ENCODE peak calls at places on chromosome 21, in eight cellular contexts. W is AG09309, K is foreskin fibroblast, H is tibial nerve, E is HL-60, X is A549, B is upper lobe of right lung, Q is epithelial cell of esophagus. A is an unnamed sample.

GRCh38 chr21:28427356-28428022 is 565.2 kb downstream of the LTN1 start:
- DNase-seq in Q (peak; percentile 9), K (peak; percentile 39), E (no peak), W (no peak), B (no peak), H (no peak), X (no peak), A (no peak)

GRCh38 chr21:42837421-42838211 is 41.7 kb downstream of the WDR4 start:
- DNase-seq in W (no peak), B (peak; percentile 60), H (no peak), E (no peak), X (no peak), K (no peak), Q (no peak), A (no peak)

GRCh38 chr21:43365611-43366426 is 61.1 kb downstream of the SIK1 start:
- DNase-seq in K (no peak), W (no peak), Q (no peak), X (no peak), B (no peak), H (no peak), E (no peak), A (no peak)

GRCh38 chr21:32562426-32562825 is 22.9 kb downstream of the TCP10L start:
- DNase-seq in E (no peak), X (no peak), Q (peak; percentile 67), B (no peak), H (no peak), K (peak; percentile 92), W (peak; percentile 72), A (peak; percentile 39)

GRCh38 chr21:19236209-19236608 is 832.6 kb upstream of the TMPRSS15 start:
- DNase-seq in Q (no peak), E (no peak), X (no peak), H (no peak), W (no peak), K (no peak), B (no peak), A (no peak)

GRCh38 chr21:38333290-38334272 is 76.8 kb downstream of the KCNJ15 start:
- DNase-seq in E (no peak), X (no peak), Q (no peak), B (no peak), W (no peak), K (peak; percentile 31), H (no peak), A (no peak)

GRCh38 chr21:26070822-26071425 is 99.6 kb downstream of the APP start:
- DNase-seq in E (no peak), B (no peak), W (peak; percentile 16), K (peak; percentile 66), X (no peak), Q (peak; percentile 29), H (no peak), A (peak; percentile 24)

GRCh38 chr21:14900058-14900457 is 164.7 kb downstream of the NRIP1 start:
- DNase-seq in B (no peak), W (no peak), E (no peak), K (peak; percentile 66), Q (peak; percentile 57), X (no peak), H (no peak), A (no peak)

GRCh38 chr21:28111151-28111619 is 881.5 kb downstream of the LTN1 start:
- DNase-seq in W (peak; percentile 82), Q (no peak), H (no peak), E (no peak), B (no peak), X (no peak), K (peak; percentile 96), A (peak; percentile 94)

GRCh38 chr21:14541840-14542495 is 4.1 kb downstream of the SAMSN1 start:
- DNase-seq in K (no peak), H (no peak), B (no peak), E (no peak), W (no peak), X (no peak), Q (no peak), A (no peak)

GRCh38 chr21:38269567-38269917 is 12.8 kb downstream of the KCNJ15 start:
- DNase-seq in Q (no peak), K (no peak), H (no peak), X (no peak), E (no peak), B (no peak), W (no peak), A (no peak)

GRCh38 chr21:41678016-41678935 is 88.6 kb downstream of the RIPK4 start:
- DNase-seq in W (no peak), E (no peak), X (peak; percentile 61), B (peak; percentile 76), H (no peak), K (no peak), Q (peak; percentile 97), A (no peak)

GRCh38 chr21:36639769-36640168 is 59.1 kb upstream of the SIM2 start:
- DNase-seq in X (no peak), W (no peak), E (no peak), K (no peak), H (no peak), Q (no peak), B (no peak), A (no peak)
- H3K4me3 ChIP-seq in X (no peak overlapping the region), W (no peak overlapping the region), E (no peak overlapping the region), K (no peak overlapping the region), H (no peak overlapping the region), Q (no peak overlapping the region), B (no peak overlapping the region), A (no peak overlapping the region)

DNA sequence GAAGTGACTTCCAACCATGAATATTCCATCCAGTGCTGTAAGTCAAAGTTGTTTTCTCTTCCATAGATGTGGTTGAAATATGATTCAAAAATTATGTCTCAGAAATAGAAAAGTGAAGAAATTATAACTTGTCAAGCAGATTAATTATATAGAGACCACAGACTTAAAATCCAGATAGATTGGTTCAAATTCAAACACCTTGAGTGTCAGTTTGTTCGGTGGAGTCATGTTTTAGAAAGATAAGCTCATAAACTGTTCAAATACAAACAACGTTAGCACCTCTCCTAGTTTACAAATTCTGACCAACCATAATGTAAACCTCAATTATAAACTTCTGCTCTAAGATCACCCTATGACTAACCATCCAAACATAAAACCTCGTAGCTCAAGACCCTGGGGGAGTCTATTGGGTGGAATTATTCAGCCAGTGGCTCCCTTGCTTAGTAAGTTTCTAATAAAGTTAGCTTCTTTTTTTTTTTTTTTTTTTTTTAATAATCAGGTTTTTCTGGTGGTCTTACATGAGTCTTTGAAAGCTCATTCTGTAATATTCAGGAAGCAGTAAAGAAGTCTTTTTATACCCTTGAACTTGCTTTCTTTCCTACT is 12.4 kb downstream of the CBR1 start:
- DNase-seq in W (no peak), H (no peak), E (no peak), Q (no peak), X (no peak), B (no peak), K (no peak), A (no peak)
- TF ChIP-seq CTCF in W (no peak), H (no peak), E (no peak), Q (no peak), X (no peak), B (no peak), K (no peak), A (no peak)

DNA sequence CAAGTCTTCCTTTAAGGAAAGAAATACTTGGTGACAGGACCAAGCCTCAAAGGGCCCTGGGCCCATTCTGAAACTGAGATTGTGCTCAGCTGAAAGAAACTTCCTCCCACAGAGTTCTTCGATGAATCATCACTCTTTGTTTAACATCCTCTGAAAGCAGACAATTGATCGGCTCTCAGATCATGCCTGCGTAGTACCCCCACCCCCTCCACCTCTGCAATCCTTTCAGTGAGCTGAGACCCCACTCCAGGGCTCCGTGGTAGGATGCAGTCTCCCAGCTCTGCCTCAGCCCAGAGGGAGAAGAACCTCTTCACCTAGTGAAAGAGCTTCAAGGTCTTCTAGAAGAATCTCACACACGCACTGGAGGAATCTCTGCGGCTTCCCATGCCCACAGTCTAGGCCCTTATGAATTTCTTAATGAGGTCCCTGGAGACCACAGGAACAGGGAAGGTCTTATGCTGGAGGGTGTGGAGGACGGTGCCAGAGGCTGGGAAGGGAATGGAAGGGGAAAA is 104.9 kb upstream of the SOD1 start:
- DNase-seq in W (no peak), X (no peak), E (no peak), H (no peak), K (peak; percentile 11), Q (peak; percentile 55), B (peak; percentile 16), A (peak; percentile 36)
- H3K4me3 ChIP-seq in W (no peak overlapping the region), X (no peak overlapping the region), E (no peak overlapping the region), H (no peak overlapping the region), K (no peak overlapping the region), Q (no peak overlapping the region), B (no peak overlapping the region), A (no peak overlapping the region)

GRCh38 chr21:37153193-37153934 is 80.3 kb downstream of the TTC3 start:
- DNase-seq in K (peak; percentile 62), E (no peak), W (peak; percentile 92), H (no peak), B (no peak), Q (peak; percentile 53), X (no peak), A (peak; percentile 34)

GRCh38 chr21:37159053-37159776 is 86.2 kb downstream of the TTC3 start:
- DNase-seq in W (no peak), E (no peak), K (no peak), H (no peak), X (no peak), Q (no peak), B (no peak), A (no peak)

GRCh38 chr21:37157938-37158337 is 84.9 kb downstream of the TTC3 start:
- DNase-seq in B (no peak), Q (no peak), W (no peak), X (no peak), K (no peak), H (no peak), E (no peak), A (no peak)

GRCh38 chr21:37153935-37154350 is 80.9 kb downstream of the TTC3 start:
- DNase-seq in K (no peak), W (peak; percentile 40), B (no peak), E (no peak), Q (no peak), H (no peak), X (no peak), A (no peak)

GRCh38 chr21:37155216-37155615 is 82.2 kb downstream of the TTC3 start:
- DNase-seq in B (no peak), W (peak; percentile 83), K (peak; percentile 14), E (no peak), X (no peak), H (no peak), Q (no peak), A (no peak)
- TF ChIP-seq CTCF in B (no peak), W (no peak), K (no peak), E (no peak), X (no peak), H (no peak), Q (peak; percentile 9), A (no peak)